ENCODE peak calls at places on chromosomes 3 and 15, in nine cellular contexts. L is colonic mucosa, X is fibroblast of lung, P is K562, O is neuronal stem cell, T is adipocyte, M is neural progenitor cell, Z is IMR-90, F is mammary epithelial cell. Y is an unnamed sample.

GRCh38 chr3:107662109-107662477 is 139.3 kb downstream of the BBX start:
- DNase-seq in M (no peak), O (no peak), L (peak), P (no peak), X (peak), F (peak), Z (peak), T (peak), Y (no peak)

GRCh38 chr3:139574026-139574947 is 34.7 kb upstream of the RBP1 start:
- DNase-seq in O (no peak), P (no peak), L (peak), M (no peak), F (no peak), Z (no peak), T (no peak), X (no peak), Y (no peak)

GRCh38 chr15:20348900-20349773 is 192.5 kb downstream of the GOLGA6L6 start:
- DNase-seq in F (no peak), L (no peak), X (no peak), M (no peak), O (no peak), Z (no peak), P (no peak), T (no peak), Y (peak)

GRCh38 chr15:61155741-61156700 is 73.1 kb downstream of the RORA start:
- DNase-seq in P (peak), T (peak), Z (no peak), L (no peak), X (peak), O (no peak), F (peak), M (no peak), Y (no peak)

GRCh38 chr3:186264608-186265400 is 97.2 kb downstream of the DGKG start:
- DNase-seq in P (no peak), O (no peak), L (no peak), F (no peak), X (no peak), Z (no peak), M (peak), T (peak), Y (no peak)

GRCh38 chr15:95041297-95041696 is 809.9 kb downstream of the MCTP2 start:
- DNase-seq in M (no peak), F (no peak), X (no peak), P (no peak), L (no peak), Z (no peak), T (no peak), O (no peak), Y (no peak)

GRCh38 chr15:49832421-49832980 is 211.7 kb downstream of the DTWD1 start:
- DNase-seq in Z (no peak), F (no peak), X (peak), P (peak), O (no peak), T (no peak), L (peak), M (peak), Y (no peak)

GRCh38 chr3:189457201-189457607 is 174.0 kb upstream of the TP63 start:
- DNase-seq in Z (no peak), L (no peak), M (no peak), P (no peak), O (no peak), X (peak), T (no peak), F (peak), Y (no peak)

GRCh38 chr3:123442125-123442524 is 6.8 kb downstream of the ADCY5 start:
- DNase-seq in L (no peak), F (no peak), Z (no peak), P (no peak), M (no peak), T (no peak), X (no peak), O (no peak), Y (no peak)

GRCh38 chr3:72227536-72228070 is 442.7 kb upstream of the PROK2 start:
- DNase-seq in P (no peak), Z (no peak), F (no peak), T (peak), M (no peak), L (no peak), O (no peak), X (no peak), Y (no peak)

GRCh38 chr3:86890997-86891396 is 100.0 kb downstream of the VGLL3 start:
- DNase-seq in Z (no peak), L (no peak), T (peak), F (no peak), X (no peak), P (no peak), M (peak), O (no peak), Y (no peak)

GRCh38 chr15:28984421-28985375 is 98.9 kb downstream of the APBA2 start:
- DNase-seq in O (peak), F (no peak), P (peak), M (peak), X (peak), Z (peak), L (no peak), T (peak), Y (no peak)

GRCh38 chr3:49022751-49023171 is 840 bp downstream of the NDUFAF3 start:
- DNase-seq in P (no peak), L (no peak), T (peak), X (no peak), O (no peak), Z (no peak), F (peak), M (no peak), Y (peak)

GRCh38 chr3:173618148-173618547 is 220.6 kb downstream of the NLGN1 start:
- DNase-seq in P (no peak), Z (no peak), O (no peak), X (no peak), M (no peak), L (no peak), F (no peak), T (no peak), Y (no peak)

GRCh38 chr15:60155661-60156060 is 151.6 kb downstream of the FOXB1 start:
- DNase-seq in P (no peak), F (no peak), Z (peak), T (peak), O (no peak), M (no peak), L (no peak), X (peak), Y (no peak)
- H3K9ac ChIP-seq in P (no peak), F (no peak), Z (no peak), T (peak), O (no peak), M (no peak), L (no peak), X (no peak), Y (no peak)

DNA sequence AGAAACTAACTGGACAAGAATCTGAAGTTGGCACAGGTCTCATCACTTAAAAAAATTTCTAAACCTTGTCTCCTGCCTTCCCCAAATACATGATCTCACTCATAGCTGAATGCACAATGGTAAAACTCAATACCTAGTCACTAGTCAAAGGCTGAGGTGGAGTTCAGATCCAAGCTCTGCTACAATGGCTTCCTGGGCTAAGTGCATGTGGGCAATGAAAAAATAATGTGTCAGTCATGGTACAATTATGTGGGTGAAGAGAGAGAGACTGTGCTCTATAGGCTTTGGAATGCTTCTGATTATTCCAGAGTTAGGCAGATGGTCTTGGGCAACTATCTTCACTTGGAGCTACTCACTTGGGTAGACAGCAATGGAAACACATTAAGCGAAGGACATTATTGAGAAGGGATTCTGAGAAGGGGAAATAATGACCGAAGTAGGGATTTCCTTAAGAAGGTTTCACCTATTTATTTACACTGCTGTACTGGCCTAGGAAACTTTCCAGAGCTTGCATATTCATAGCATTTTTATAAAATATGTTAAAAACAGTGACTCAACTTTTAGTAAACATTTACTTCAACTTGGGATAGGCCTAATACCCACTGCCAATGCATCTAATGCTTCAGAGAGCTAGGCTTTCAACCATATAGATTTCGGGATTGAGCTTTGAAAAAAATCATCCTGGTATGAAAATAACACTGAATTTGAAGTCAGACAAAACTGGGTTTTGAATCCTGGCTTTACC is 58.7 kb upstream of the PLXND1 start:
- DNase-seq in F (peak), Z (peak), O (no peak), P (no peak), T (peak), M (no peak), X (peak), L (no peak), Y (no peak)
- H3K9ac ChIP-seq in F (no peak), Z (no peak), O (no peak), P (no peak), T (no peak), M (no peak), X (no peak), L (no peak), Y (no peak)

GRCh38 chr3:170002231-170002630 is 35.6 kb upstream of the GPR160 start:
- DNase-seq in O (no peak), F (no peak), P (no peak), X (no peak), L (no peak), Z (no peak), M (no peak), T (no peak), Y (no peak)

GRCh38 chr3:169998668-169999131 is 32.1 kb downstream of the SEC62 start:
- DNase-seq in Z (peak), O (no peak), L (no peak), X (peak), M (no peak), P (no peak), F (peak), T (peak), Y (peak)

GRCh38 chr3:169999433-169999832 is 32.8 kb downstream of the SEC62 start:
- DNase-seq in F (no peak), P (no peak), O (no peak), Z (no peak), M (no peak), L (no peak), T (no peak), X (no peak), Y (no peak)

GRCh38 chr3:170002829-170003228 is 35.0 kb upstream of the GPR160 start:
- DNase-seq in X (no peak), T (no peak), F (no peak), O (no peak), L (no peak), P (no peak), Z (no peak), M (no peak), Y (no peak)

DNA sequence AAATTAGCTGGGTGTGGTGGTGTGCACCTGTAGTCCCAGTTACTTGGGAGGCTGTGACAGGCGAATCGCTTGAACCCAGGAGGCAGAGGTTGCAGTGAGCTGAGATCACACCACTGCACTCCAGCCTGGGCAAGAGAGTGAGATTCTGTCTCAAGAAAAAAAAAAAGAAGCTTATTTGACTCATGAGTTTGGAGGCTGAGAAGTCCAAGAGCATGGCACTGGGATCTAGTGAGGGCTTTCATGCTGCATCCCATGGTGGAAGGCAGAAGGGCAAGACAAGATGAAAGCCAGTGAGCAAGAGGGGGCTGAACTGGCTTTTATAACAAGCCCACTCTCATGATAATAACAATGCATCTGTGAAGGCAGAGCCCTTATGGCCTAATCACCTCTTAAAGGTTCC is 33.4 kb downstream of the SEC62 start:
- DNase-seq in P (no peak), O (no peak), X (no peak), F (no peak), T (no peak), M (no peak), Z (no peak), L (no peak), Y (no peak)
- H3K9ac ChIP-seq in P (no peak), O (no peak), X (no peak), F (no peak), T (no peak), M (no peak), Z (no peak), L (no peak), Y (no peak)

DNA sequence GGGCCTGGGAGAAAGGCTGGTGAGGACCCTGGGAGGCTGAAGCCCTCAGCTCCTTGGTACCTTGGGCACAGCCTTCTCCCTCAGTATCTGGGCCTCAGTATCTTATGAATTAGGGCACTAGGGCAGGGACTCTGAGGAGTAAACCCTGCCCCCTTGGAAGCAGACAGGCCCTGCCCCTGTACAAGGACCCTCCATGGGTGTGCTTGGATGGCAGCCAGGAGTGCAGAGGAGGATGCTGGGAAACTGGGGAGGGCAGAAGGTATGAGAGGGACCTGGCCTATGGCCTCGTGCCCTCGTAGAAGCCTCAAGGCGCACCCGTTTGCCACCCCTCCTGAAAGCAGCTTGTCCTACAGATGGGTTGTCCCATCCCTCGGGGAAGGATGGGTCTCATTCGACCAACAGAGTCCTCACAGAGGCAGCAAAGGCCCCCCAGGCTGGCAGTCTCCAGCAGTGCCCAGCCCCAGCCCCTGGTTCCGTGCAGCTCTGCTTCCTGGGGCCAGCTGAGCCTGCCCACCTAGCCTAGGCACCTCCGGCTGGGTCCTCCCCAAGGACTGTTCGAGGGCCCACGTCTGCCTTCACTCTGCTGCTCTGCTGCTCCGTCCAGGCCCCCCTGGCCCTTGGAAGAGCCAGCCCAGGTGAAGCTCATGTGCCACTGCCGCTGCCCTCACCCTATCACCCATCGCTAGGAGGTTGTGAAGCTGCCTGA is 15.3 kb upstream of the SEMA3F start:
- DNase-seq in Z (no peak), F (no peak), T (no peak), O (no peak), L (no peak), X (no peak), M (no peak), P (no peak), Y (no peak)
- H3K9ac ChIP-seq in Z (no peak), F (no peak), T (no peak), O (peak), L (no peak), X (no peak), M (no peak), P (no peak), Y (no peak)

DNA sequence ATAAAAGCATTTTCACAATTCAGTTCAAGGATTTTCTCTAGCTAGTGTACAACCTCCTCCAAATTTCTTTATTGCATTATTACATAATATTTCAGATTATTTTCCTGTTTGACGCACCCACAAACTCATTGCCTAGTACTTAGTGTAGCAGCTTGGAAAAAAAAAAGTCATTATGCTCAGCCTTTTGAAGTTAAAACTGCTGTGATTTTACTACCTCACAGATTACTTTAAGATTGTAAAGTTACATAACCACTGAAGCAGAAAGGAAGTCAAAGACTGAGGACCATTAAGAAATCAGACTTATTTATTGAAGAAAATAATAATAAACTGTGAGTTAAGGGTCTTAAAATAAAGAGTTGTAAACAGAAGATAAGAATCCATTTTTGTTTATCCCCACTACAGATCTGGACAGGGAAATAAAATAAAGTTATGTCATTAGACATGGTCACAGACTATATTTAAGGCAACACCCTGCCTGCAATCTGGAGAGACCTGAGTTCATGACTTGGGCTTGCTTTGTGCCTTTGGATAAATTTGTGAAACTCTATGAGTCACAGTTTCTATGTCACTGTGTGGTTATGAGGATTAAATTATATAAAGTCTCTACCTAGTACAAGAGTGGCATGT is 212.1 kb upstream of the ROBO2 start:
- DNase-seq in F (no peak), Z (no peak), X (no peak), M (no peak), L (no peak), T (no peak), P (no peak), O (no peak), Y (no peak)
- H3K9ac ChIP-seq in F (no peak), Z (no peak), X (no peak), M (no peak), L (no peak), T (no peak), P (no peak), O (no peak), Y (no peak)

DNA sequence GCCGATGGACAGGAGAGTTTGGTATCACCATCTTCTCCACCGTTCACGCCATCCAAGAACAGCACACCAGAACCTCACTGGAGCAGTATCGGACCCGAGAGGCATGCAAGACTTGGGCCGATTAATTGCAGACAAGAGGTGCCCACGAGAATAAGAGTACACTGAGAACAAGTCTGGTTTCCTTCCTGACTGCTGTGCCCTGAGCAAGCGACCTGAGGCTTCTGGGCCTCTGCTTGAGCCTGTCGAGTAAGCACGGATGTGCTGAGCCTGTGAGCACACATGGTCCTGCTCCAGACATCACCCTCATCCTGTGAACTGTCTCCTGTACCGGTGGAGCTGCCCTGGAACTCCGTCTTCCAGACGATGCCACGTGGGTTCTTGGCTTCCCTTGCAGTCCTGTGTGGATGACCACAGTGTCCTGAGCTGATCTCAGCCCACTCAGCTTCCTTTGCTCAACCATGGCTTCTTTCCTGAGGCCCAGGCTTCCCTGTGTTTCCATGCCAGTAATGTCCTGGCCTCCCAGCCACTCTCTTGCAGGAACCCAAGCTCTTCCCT is 34.3 kb upstream of the SNRPA1 start:
- DNase-seq in M (no peak), P (no peak), X (no peak), Z (no peak), F (no peak), L (no peak), T (no peak), O (no peak), Y (no peak)
- H3K9ac ChIP-seq in M (no peak), P (no peak), X (no peak), Z (no peak), F (no peak), L (no peak), T (no peak), O (no peak), Y (no peak)